ENCODE peak calls at places on chromosome 15, in ten cellular contexts. D is Calu3; G is T-helper 2 cell; U is nephron progenitor cell; Z is GM12891; P is stimulated activated CD4-positive, alpha-beta T cell treated with anti-CD3 and anti-CD28 coated beads, Interleukin-1b, Interleukin-23, amount 100 ng/mL, for 4 hours; X is HEK293T; Y is naive thymus-derived CD4-positive, alpha-beta T cell; F is NB4; M is NCI-H1694. Q is an unnamed sample.

GRCh38 chr15:77419050-77419835 is 661 bp downstream of the PEAK1 start:
- DNase-seq in D (peak; percentile 59), G (peak; percentile 34), U (peak; percentile 63), Z (peak; percentile 28), P (peak; percentile 50), X (peak; percentile 57), Y (peak; percentile 11), F (peak; percentile 62), M (no peak), Q (peak; percentile 15)

GRCh38 chr15:60392986-60393811 is 4.6 kb downstream of the ANXA2 start:
- DNase-seq in D (peak; percentile 80), G (no peak), U (peak; percentile 30), Z (no peak), P (no peak), X (peak; percentile 35), Y (no peak), F (peak; percentile 50), M (peak; percentile 9), Q (no peak)

GRCh38 chr15:87902772-87903388 is 353.7 kb downstream of the NTRK3 start:
- DNase-seq in D (no peak), G (no peak), U (no peak), Z (no peak), P (no peak), X (no peak), Y (no peak), F (peak; percentile 63), M (no peak), Q (no peak)

GRCh38 chr15:39392469-39393047 is 188.3 kb upstream of the THBS1 start:
- DNase-seq in D (no peak), G (peak; percentile 19), U (no peak), Z (no peak), P (no peak), X (no peak), Y (no peak), F (peak; percentile 27), M (no peak), Q (no peak)

GRCh38 chr15:73704869-73705645 is 20.9 kb downstream of the CD276 start:
- DNase-seq in D (peak; percentile 74), G (peak; percentile 71), U (peak; percentile 71), Z (peak; percentile 72), P (peak; percentile 59), X (peak; percentile 76), Y (peak; percentile 44), F (peak; percentile 62), M (peak; percentile 71), Q (peak; percentile 46)

GRCh38 chr15:23690450-23690852 is 3.3 kb upstream of the NDN start:
- DNase-seq in D (no peak), G (no peak), U (peak; percentile 65), Z (no peak), P (no peak), X (no peak), Y (no peak), F (no peak), M (no peak), Q (no peak)

GRCh38 chr15:56805466-56806146 is 72.3 kb upstream of the ZNF280D start:
- DNase-seq in D (peak; percentile 60), G (peak; percentile 73), U (no peak), Z (no peak), P (no peak), X (no peak), Y (no peak), F (no peak), M (no peak), Q (no peak)

GRCh38 chr15:52427804-52428203 is 100.9 kb downstream of the MYO5A start:
- DNase-seq in D (no peak), G (peak; percentile 12), U (peak; percentile 27), Z (no peak), P (no peak), X (peak; percentile 26), Y (no peak), F (peak; percentile 31), M (no peak), Q (no peak)

GRCh38 chr15:53586815-53587214 is 172.6 kb downstream of the WDR72 start:
- DNase-seq in D (peak; percentile 59), G (no peak), U (peak; percentile 64), Z (peak; percentile 0), P (no peak), X (peak; percentile 11), Y (no peak), F (peak; percentile 56), M (peak; percentile 14), Q (no peak)

GRCh38 chr15:52290800-52291199 is 4.8 kb downstream of the MYO5C start:
- DNase-seq in D (no peak), G (no peak), U (no peak), Z (no peak), P (no peak), X (no peak), Y (no peak), F (no peak), M (no peak), Q (no peak)

GRCh38 chr15:35349916-35350315 is 196.0 kb downstream of the DPH6 start:
- DNase-seq in D (no peak), G (no peak), U (no peak), Z (no peak), P (no peak), X (no peak), Y (no peak), F (no peak), M (no peak), Q (no peak)

GRCh38 chr15:75723847-75724660 is 11.4 kb upstream of the CSPG4 start:
- DNase-seq in D (peak; percentile 84), G (peak; percentile 60), U (peak; percentile 87), Z (no peak), P (no peak), X (peak; percentile 83), Y (no peak), F (peak; percentile 42), M (peak; percentile 30), Q (no peak)

GRCh38 chr15:48373855-48374421 is 42.7 kb downstream of the DUT start:
- DNase-seq in D (peak; percentile 23), G (no peak), U (no peak), Z (no peak), P (no peak), X (no peak), Y (no peak), F (peak; percentile 34), M (no peak), Q (no peak)

GRCh38 chr15:64144565-64145281 is 6.8 kb upstream of the SNX22 start:
- DNase-seq in D (no peak), G (no peak), U (no peak), Z (peak; percentile 66), P (no peak), X (no peak), Y (no peak), F (no peak), M (no peak), Q (no peak)

GRCh38 chr15:98776607-98777281 is 128.4 kb downstream of the IGF1R start:
- DNase-seq in D (no peak), G (peak; percentile 18), U (peak; percentile 68), Z (peak; percentile 30), P (no peak), X (peak; percentile 54), Y (peak; percentile 20), F (no peak), M (no peak), Q (no peak)